ENCODE peak calls at places on chromosome X, in eight cellular contexts. One of them, this sample, is unnamed.
A peak's percentile ranks its signal among the peaks of the same experiment; 100 is the strongest.

GRCh38 chrX:123392921-123393320 is 208.8 kb downstream of the GRIA3 start:
- DNase-seq in heart right ventricle: no peak
- DNase-seq in stimulated activated CD8-positive, alpha-beta memory T cell treated with anti-CD3 and anti-CD28 coated beads, Interleukin-4, amount 100 ng/mL, for 1 hour: no peak
- DNase-seq in activated T-helper 2 cell treated with anti-CD3 and anti-CD28 coated beads, Interferon-gamma antibody, Interleukin-2, Interleukin-4, amounts not matched to agents 10 μg/mL and 5 μg/mL and 100 μg/mL, durations not matched to agents 14 hours and 24 hours and 36 hours: no peak
- DNase-seq in occipital lobe: no peak
- DNase-seq in right lobe of liver: no peak
- DNase-seq in GM23248: no peak
- DNase-seq in colonic mucosa: no peak
- DNase-seq in this sample: no peak

GRCh38 chrX:19886888-19887531 is 390 bp downstream of the SH3KBP1 start:
- DNase-seq in right lobe of liver: peak; percentile 38
- DNase-seq in GM23248: peak; percentile 60
- DNase-seq in activated T-helper 2 cell treated with anti-CD3 and anti-CD28 coated beads, Interferon-gamma antibody, Interleukin-2, Interleukin-4, amounts not matched to agents 10 μg/mL and 5 μg/mL and 100 μg/mL, durations not matched to agents 14 hours and 24 hours and 36 hours: no peak
- DNase-seq in stimulated activated CD8-positive, alpha-beta memory T cell treated with anti-CD3 and anti-CD28 coated beads, Interleukin-4, amount 100 ng/mL, for 1 hour: no peak
- DNase-seq in colonic mucosa: peak; percentile 28
- DNase-seq in heart right ventricle: no peak
- DNase-seq in occipital lobe: no peak
- DNase-seq in this sample: no peak

GRCh38 chrX:14673764-14674163 is 144.4 kb downstream of the GLRA2 start:
- DNase-seq in activated T-helper 2 cell treated with anti-CD3 and anti-CD28 coated beads, Interferon-gamma antibody, Interleukin-2, Interleukin-4, amounts not matched to agents 10 μg/mL and 5 μg/mL and 100 μg/mL, durations not matched to agents 14 hours and 24 hours and 36 hours: no peak
- DNase-seq in GM23248: peak; percentile 80
- DNase-seq in stimulated activated CD8-positive, alpha-beta memory T cell treated with anti-CD3 and anti-CD28 coated beads, Interleukin-4, amount 100 ng/mL, for 1 hour: no peak
- DNase-seq in right lobe of liver: no peak
- DNase-seq in occipital lobe: no peak
- DNase-seq in heart right ventricle: no peak
- DNase-seq in colonic mucosa: peak; percentile 20
- DNase-seq in this sample: peak; percentile 3

GRCh38 chrX:39205467-39205866 is 404.2 kb downstream of the MID1IP1 start:
- DNase-seq in occipital lobe: no peak
- DNase-seq in right lobe of liver: no peak
- DNase-seq in heart right ventricle: no peak
- DNase-seq in activated T-helper 2 cell treated with anti-CD3 and anti-CD28 coated beads, Interferon-gamma antibody, Interleukin-2, Interleukin-4, amounts not matched to agents 10 μg/mL and 5 μg/mL and 100 μg/mL, durations not matched to agents 14 hours and 24 hours and 36 hours: no peak
- DNase-seq in colonic mucosa: no peak
- DNase-seq in GM23248: no peak
- DNase-seq in stimulated activated CD8-positive, alpha-beta memory T cell treated with anti-CD3 and anti-CD28 coated beads, Interleukin-4, amount 100 ng/mL, for 1 hour: no peak
- DNase-seq in this sample: no peak

GRCh38 chrX:17039826-17040225 is 93.4 kb downstream of the REPS2 start:
- DNase-seq in occipital lobe: no peak
- DNase-seq in activated T-helper 2 cell treated with anti-CD3 and anti-CD28 coated beads, Interferon-gamma antibody, Interleukin-2, Interleukin-4, amounts not matched to agents 10 μg/mL and 5 μg/mL and 100 μg/mL, durations not matched to agents 14 hours and 24 hours and 36 hours: no peak
- DNase-seq in heart right ventricle: no peak
- DNase-seq in stimulated activated CD8-positive, alpha-beta memory T cell treated with anti-CD3 and anti-CD28 coated beads, Interleukin-4, amount 100 ng/mL, for 1 hour: no peak
- DNase-seq in colonic mucosa: no peak
- DNase-seq in GM23248: peak; percentile 27
- DNase-seq in right lobe of liver: no peak
- DNase-seq in this sample: no peak

GRCh38 chrX:86369847-86370630 is 221.8 kb downstream of the DACH2 start:
- DNase-seq in stimulated activated CD8-positive, alpha-beta memory T cell treated with anti-CD3 and anti-CD28 coated beads, Interleukin-4, amount 100 ng/mL, for 1 hour: no peak
- DNase-seq in occipital lobe: no peak
- DNase-seq in heart right ventricle: no peak
- DNase-seq in GM23248: no peak
- DNase-seq in colonic mucosa: no peak
- DNase-seq in activated T-helper 2 cell treated with anti-CD3 and anti-CD28 coated beads, Interferon-gamma antibody, Interleukin-2, Interleukin-4, amounts not matched to agents 10 μg/mL and 5 μg/mL and 100 μg/mL, durations not matched to agents 14 hours and 24 hours and 36 hours: no peak
- DNase-seq in right lobe of liver: no peak
- DNase-seq in this sample: no peak

GRCh38 chrX:40538391-40538790 is 42.4 kb upstream of the ATP6AP2 start:
- DNase-seq in occipital lobe: no peak
- DNase-seq in heart right ventricle: no peak
- DNase-seq in right lobe of liver: no peak
- DNase-seq in colonic mucosa: no peak
- DNase-seq in activated T-helper 2 cell treated with anti-CD3 and anti-CD28 coated beads, Interferon-gamma antibody, Interleukin-2, Interleukin-4, amounts not matched to agents 10 μg/mL and 5 μg/mL and 100 μg/mL, durations not matched to agents 14 hours and 24 hours and 36 hours: no peak
- DNase-seq in stimulated activated CD8-positive, alpha-beta memory T cell treated with anti-CD3 and anti-CD28 coated beads, Interleukin-4, amount 100 ng/mL, for 1 hour: no peak
- DNase-seq in GM23248: no peak
- DNase-seq in this sample: no peak

GRCh38 chrX:21656587-21657317 is 1.4 kb downstream of the KLHL34 start:
- DNase-seq in stimulated activated CD8-positive, alpha-beta memory T cell treated with anti-CD3 and anti-CD28 coated beads, Interleukin-4, amount 100 ng/mL, for 1 hour: no peak
- DNase-seq in occipital lobe: no peak
- DNase-seq in colonic mucosa: no peak
- DNase-seq in heart right ventricle: no peak
- DNase-seq in activated T-helper 2 cell treated with anti-CD3 and anti-CD28 coated beads, Interferon-gamma antibody, Interleukin-2, Interleukin-4, amounts not matched to agents 10 μg/mL and 5 μg/mL and 100 μg/mL, durations not matched to agents 14 hours and 24 hours and 36 hours: no peak
- DNase-seq in right lobe of liver: no peak
- DNase-seq in GM23248: no peak
- DNase-seq in this sample: no peak

GRCh38 chrX:39907964-39908616 is 189.7 kb downstream of the BCOR start:
- DNase-seq in colonic mucosa: no peak
- DNase-seq in heart right ventricle: peak; percentile 54
- DNase-seq in occipital lobe: no peak
- DNase-seq in GM23248: peak; percentile 94
- DNase-seq in right lobe of liver: peak; percentile 79
- DNase-seq in stimulated activated CD8-positive, alpha-beta memory T cell treated with anti-CD3 and anti-CD28 coated beads, Interleukin-4, amount 100 ng/mL, for 1 hour: no peak
- DNase-seq in activated T-helper 2 cell treated with anti-CD3 and anti-CD28 coated beads, Interferon-gamma antibody, Interleukin-2, Interleukin-4, amounts not matched to agents 10 μg/mL and 5 μg/mL and 100 μg/mL, durations not matched to agents 14 hours and 24 hours and 36 hours: no peak
- DNase-seq in this sample: no peak

GRCh38 chrX:20091499-20091898 is 25.2 kb downstream of the MAP7D2 start:
- DNase-seq in occipital lobe: no peak
- DNase-seq in GM23248: no peak
- DNase-seq in heart right ventricle: no peak
- DNase-seq in right lobe of liver: no peak
- DNase-seq in stimulated activated CD8-positive, alpha-beta memory T cell treated with anti-CD3 and anti-CD28 coated beads, Interleukin-4, amount 100 ng/mL, for 1 hour: no peak
- DNase-seq in activated T-helper 2 cell treated with anti-CD3 and anti-CD28 coated beads, Interferon-gamma antibody, Interleukin-2, Interleukin-4, amounts not matched to agents 10 μg/mL and 5 μg/mL and 100 μg/mL, durations not matched to agents 14 hours and 24 hours and 36 hours: no peak
- DNase-seq in colonic mucosa: no peak
- DNase-seq in this sample: no peak

GRCh38 chrX:42978655-42979379 is 200.9 kb upstream of the PPP1R2C start:
- DNase-seq in heart right ventricle: no peak
- DNase-seq in right lobe of liver: no peak
- DNase-seq in stimulated activated CD8-positive, alpha-beta memory T cell treated with anti-CD3 and anti-CD28 coated beads, Interleukin-4, amount 100 ng/mL, for 1 hour: no peak
- DNase-seq in activated T-helper 2 cell treated with anti-CD3 and anti-CD28 coated beads, Interferon-gamma antibody, Interleukin-2, Interleukin-4, amounts not matched to agents 10 μg/mL and 5 μg/mL and 100 μg/mL, durations not matched to agents 14 hours and 24 hours and 36 hours: no peak
- DNase-seq in occipital lobe: no peak
- DNase-seq in GM23248: no peak
- DNase-seq in colonic mucosa: no peak
- DNase-seq in this sample: no peak

GRCh38 chrX:40943093-40943641 is 142.1 kb upstream of the USP9X start:
- DNase-seq in GM23248: no peak
- DNase-seq in heart right ventricle: no peak
- DNase-seq in stimulated activated CD8-positive, alpha-beta memory T cell treated with anti-CD3 and anti-CD28 coated beads, Interleukin-4, amount 100 ng/mL, for 1 hour: no peak
- DNase-seq in colonic mucosa: no peak
- DNase-seq in occipital lobe: no peak
- DNase-seq in right lobe of liver: no peak
- DNase-seq in activated T-helper 2 cell treated with anti-CD3 and anti-CD28 coated beads, Interferon-gamma antibody, Interleukin-2, Interleukin-4, amounts not matched to agents 10 μg/mL and 5 μg/mL and 100 μg/mL, durations not matched to agents 14 hours and 24 hours and 36 hours: no peak
- DNase-seq in this sample: no peak

GRCh38 chrX:110228453-110228852 is 89.4 kb downstream of the AMMECR1 start:
- DNase-seq in activated T-helper 2 cell treated with anti-CD3 and anti-CD28 coated beads, Interferon-gamma antibody, Interleukin-2, Interleukin-4, amounts not matched to agents 10 μg/mL and 5 μg/mL and 100 μg/mL, durations not matched to agents 14 hours and 24 hours and 36 hours: no peak
- DNase-seq in occipital lobe: no peak
- DNase-seq in stimulated activated CD8-positive, alpha-beta memory T cell treated with anti-CD3 and anti-CD28 coated beads, Interleukin-4, amount 100 ng/mL, for 1 hour: no peak
- DNase-seq in GM23248: no peak
- DNase-seq in colonic mucosa: no peak
- DNase-seq in right lobe of liver: no peak
- DNase-seq in heart right ventricle: no peak
- DNase-seq in this sample: no peak

GRCh38 chrX:69173906-69174305 is 8.7 kb upstream of the PJA1 start:
- DNase-seq in stimulated activated CD8-positive, alpha-beta memory T cell treated with anti-CD3 and anti-CD28 coated beads, Interleukin-4, amount 100 ng/mL, for 1 hour: no peak
- DNase-seq in GM23248: no peak
- DNase-seq in right lobe of liver: no peak
- DNase-seq in activated T-helper 2 cell treated with anti-CD3 and anti-CD28 coated beads, Interferon-gamma antibody, Interleukin-2, Interleukin-4, amounts not matched to agents 10 μg/mL and 5 μg/mL and 100 μg/mL, durations not matched to agents 14 hours and 24 hours and 36 hours: no peak
- DNase-seq in colonic mucosa: no peak
- DNase-seq in heart right ventricle: no peak
- DNase-seq in occipital lobe: no peak
- DNase-seq in this sample: no peak

GRCh38 chrX:139058831-139059495 is 347.4 kb upstream of the FGF13 start:
- DNase-seq in occipital lobe: no peak
- DNase-seq in heart right ventricle: no peak
- DNase-seq in activated T-helper 2 cell treated with anti-CD3 and anti-CD28 coated beads, Interferon-gamma antibody, Interleukin-2, Interleukin-4, amounts not matched to agents 10 μg/mL and 5 μg/mL and 100 μg/mL, durations not matched to agents 14 hours and 24 hours and 36 hours: no peak
- DNase-seq in colonic mucosa: no peak
- DNase-seq in GM23248: peak; percentile 51
- DNase-seq in right lobe of liver: no peak
- DNase-seq in stimulated activated CD8-positive, alpha-beta memory T cell treated with anti-CD3 and anti-CD28 coated beads, Interleukin-4, amount 100 ng/mL, for 1 hour: no peak
- DNase-seq in this sample: no peak

GRCh38 chrX:131572372-131573014 is 28.6 kb downstream of the OR13H1 start:
- DNase-seq in occipital lobe: no peak
- DNase-seq in right lobe of liver: no peak
- DNase-seq in heart right ventricle: no peak
- DNase-seq in colonic mucosa: no peak
- DNase-seq in GM23248: no peak
- DNase-seq in activated T-helper 2 cell treated with anti-CD3 and anti-CD28 coated beads, Interferon-gamma antibody, Interleukin-2, Interleukin-4, amounts not matched to agents 10 μg/mL and 5 μg/mL and 100 μg/mL, durations not matched to agents 14 hours and 24 hours and 36 hours: no peak
- DNase-seq in stimulated activated CD8-positive, alpha-beta memory T cell treated with anti-CD3 and anti-CD28 coated beads, Interleukin-4, amount 100 ng/mL, for 1 hour: no peak
- DNase-seq in this sample: no peak

GRCh38 chrX:135520022-135520552 is 373 bp upstream of the INTS6L start:
- DNase-seq in right lobe of liver: no peak
- DNase-seq in stimulated activated CD8-positive, alpha-beta memory T cell treated with anti-CD3 and anti-CD28 coated beads, Interleukin-4, amount 100 ng/mL, for 1 hour: no peak
- DNase-seq in GM23248: peak; percentile 54
- DNase-seq in heart right ventricle: no peak
- DNase-seq in activated T-helper 2 cell treated with anti-CD3 and anti-CD28 coated beads, Interferon-gamma antibody, Interleukin-2, Interleukin-4, amounts not matched to agents 10 μg/mL and 5 μg/mL and 100 μg/mL, durations not matched to agents 14 hours and 24 hours and 36 hours: no peak
- DNase-seq in colonic mucosa: no peak
- DNase-seq in occipital lobe: no peak
- DNase-seq in this sample: no peak

GRCh38 chrX:16185725-16186136 is 18.4 kb downstream of the MAGEB17 start:
- DNase-seq in occipital lobe: no peak
- DNase-seq in GM23248: peak; percentile 80
- DNase-seq in stimulated activated CD8-positive, alpha-beta memory T cell treated with anti-CD3 and anti-CD28 coated beads, Interleukin-4, amount 100 ng/mL, for 1 hour: no peak
- DNase-seq in activated T-helper 2 cell treated with anti-CD3 and anti-CD28 coated beads, Interferon-gamma antibody, Interleukin-2, Interleukin-4, amounts not matched to agents 10 μg/mL and 5 μg/mL and 100 μg/mL, durations not matched to agents 14 hours and 24 hours and 36 hours: no peak
- DNase-seq in right lobe of liver: no peak
- DNase-seq in heart right ventricle: no peak
- DNase-seq in colonic mucosa: no peak
- DNase-seq in this sample: no peak

GRCh38 chrX:51892921-51893745 is at the start of gene MAGED1:
- DNase-seq in colonic mucosa: peak; percentile 88
- DNase-seq in GM23248: peak; percentile 92
- DNase-seq in occipital lobe: peak; percentile 79
- DNase-seq in heart right ventricle: peak; percentile 85
- DNase-seq in stimulated activated CD8-positive, alpha-beta memory T cell treated with anti-CD3 and anti-CD28 coated beads, Interleukin-4, amount 100 ng/mL, for 1 hour: peak; percentile 19
- DNase-seq in right lobe of liver: peak; percentile 90
- DNase-seq in activated T-helper 2 cell treated with anti-CD3 and anti-CD28 coated beads, Interferon-gamma antibody, Interleukin-2, Interleukin-4, amounts not matched to agents 10 μg/mL and 5 μg/mL and 100 μg/mL, durations not matched to agents 14 hours and 24 hours and 36 hours: peak; percentile 75
- DNase-seq in this sample: peak; percentile 82

GRCh38 chrX:124818764-124819163 is 472.4 kb downstream of the SH2D1A start:
- DNase-seq in right lobe of liver: no peak
- DNase-seq in occipital lobe: no peak
- DNase-seq in activated T-helper 2 cell treated with anti-CD3 and anti-CD28 coated beads, Interferon-gamma antibody, Interleukin-2, Interleukin-4, amounts not matched to agents 10 μg/mL and 5 μg/mL and 100 μg/mL, durations not matched to agents 14 hours and 24 hours and 36 hours: no peak
- DNase-seq in stimulated activated CD8-positive, alpha-beta memory T cell treated with anti-CD3 and anti-CD28 coated beads, Interleukin-4, amount 100 ng/mL, for 1 hour: no peak
- DNase-seq in heart right ventricle: no peak
- DNase-seq in GM23248: no peak
- DNase-seq in colonic mucosa: no peak
- DNase-seq in this sample: no peak

GRCh38 chrX:110218591-110218990 is 99.3 kb downstream of the AMMECR1 start:
- DNase-seq in heart right ventricle: no peak
- DNase-seq in stimulated activated CD8-positive, alpha-beta memory T cell treated with anti-CD3 and anti-CD28 coated beads, Interleukin-4, amount 100 ng/mL, for 1 hour: no peak
- DNase-seq in right lobe of liver: no peak
- DNase-seq in GM23248: peak; percentile 40
- DNase-seq in colonic mucosa: no peak
- DNase-seq in activated T-helper 2 cell treated with anti-CD3 and anti-CD28 coated beads, Interferon-gamma antibody, Interleukin-2, Interleukin-4, amounts not matched to agents 10 μg/mL and 5 μg/mL and 100 μg/mL, durations not matched to agents 14 hours and 24 hours and 36 hours: no peak
- DNase-seq in occipital lobe: no peak
- DNase-seq in this sample: no peak

GRCh38 chrX:110536788-110537187 is 178.1 kb downstream of the RTL9 start:
- DNase-seq in activated T-helper 2 cell treated with anti-CD3 and anti-CD28 coated beads, Interferon-gamma antibody, Interleukin-2, Interleukin-4, amounts not matched to agents 10 μg/mL and 5 μg/mL and 100 μg/mL, durations not matched to agents 14 hours and 24 hours and 36 hours: no peak
- DNase-seq in occipital lobe: no peak
- DNase-seq in GM23248: no peak
- DNase-seq in stimulated activated CD8-positive, alpha-beta memory T cell treated with anti-CD3 and anti-CD28 coated beads, Interleukin-4, amount 100 ng/mL, for 1 hour: no peak
- DNase-seq in heart right ventricle: no peak
- DNase-seq in colonic mucosa: no peak
- DNase-seq in right lobe of liver: no peak
- DNase-seq in this sample: no peak

GRCh38 chrX:111216293-111216801 is 53.9 kb downstream of the CAPN6 start:
- DNase-seq in GM23248: no peak
- DNase-seq in activated T-helper 2 cell treated with anti-CD3 and anti-CD28 coated beads, Interferon-gamma antibody, Interleukin-2, Interleukin-4, amounts not matched to agents 10 μg/mL and 5 μg/mL and 100 μg/mL, durations not matched to agents 14 hours and 24 hours and 36 hours: no peak
- DNase-seq in right lobe of liver: no peak
- DNase-seq in colonic mucosa: no peak
- DNase-seq in heart right ventricle: no peak
- DNase-seq in stimulated activated CD8-positive, alpha-beta memory T cell treated with anti-CD3 and anti-CD28 coated beads, Interleukin-4, amount 100 ng/mL, for 1 hour: no peak
- DNase-seq in occipital lobe: no peak
- DNase-seq in this sample: no peak

GRCh38 chrX:40176979-40177430 is 79.2 kb upstream of the BCOR start:
- DNase-seq in stimulated activated CD8-positive, alpha-beta memory T cell treated with anti-CD3 and anti-CD28 coated beads, Interleukin-4, amount 100 ng/mL, for 1 hour: no peak
- DNase-seq in colonic mucosa: peak; percentile 26
- DNase-seq in right lobe of liver: no peak
- DNase-seq in heart right ventricle: peak; percentile 28
- DNase-seq in GM23248: peak; percentile 45
- DNase-seq in occipital lobe: peak; percentile 5
- DNase-seq in activated T-helper 2 cell treated with anti-CD3 and anti-CD28 coated beads, Interferon-gamma antibody, Interleukin-2, Interleukin-4, amounts not matched to agents 10 μg/mL and 5 μg/mL and 100 μg/mL, durations not matched to agents 14 hours and 24 hours and 36 hours: no peak
- DNase-seq in this sample: no peak

GRCh38 chrX:123854329-123854728 is 5.5 kb upstream of the XIAP start:
- DNase-seq in stimulated activated CD8-positive, alpha-beta memory T cell treated with anti-CD3 and anti-CD28 coated beads, Interleukin-4, amount 100 ng/mL, for 1 hour: no peak
- DNase-seq in occipital lobe: no peak
- DNase-seq in heart right ventricle: no peak
- DNase-seq in GM23248: peak; percentile 85
- DNase-seq in right lobe of liver: no peak
- DNase-seq in activated T-helper 2 cell treated with anti-CD3 and anti-CD28 coated beads, Interferon-gamma antibody, Interleukin-2, Interleukin-4, amounts not matched to agents 10 μg/mL and 5 μg/mL and 100 μg/mL, durations not matched to agents 14 hours and 24 hours and 36 hours: no peak
- DNase-seq in colonic mucosa: no peak
- DNase-seq in this sample: no peak

GRCh38 chrX:40107291-40108083 is 9.7 kb upstream of the BCOR start:
- DNase-seq in stimulated activated CD8-positive, alpha-beta memory T cell treated with anti-CD3 and anti-CD28 coated beads, Interleukin-4, amount 100 ng/mL, for 1 hour: no peak
- DNase-seq in colonic mucosa: peak; percentile 59
- DNase-seq in occipital lobe: peak; percentile 20
- DNase-seq in heart right ventricle: peak; percentile 64
- DNase-seq in right lobe of liver: peak; percentile 78
- DNase-seq in activated T-helper 2 cell treated with anti-CD3 and anti-CD28 coated beads, Interferon-gamma antibody, Interleukin-2, Interleukin-4, amounts not matched to agents 10 μg/mL and 5 μg/mL and 100 μg/mL, durations not matched to agents 14 hours and 24 hours and 36 hours: no peak
- DNase-seq in GM23248: peak; percentile 68
- DNase-seq in this sample: no peak

GRCh38 chrX:6851140-6851539 is 296.4 kb upstream of the STS start:
- DNase-seq in GM23248: no peak
- DNase-seq in colonic mucosa: no peak
- DNase-seq in right lobe of liver: no peak
- DNase-seq in stimulated activated CD8-positive, alpha-beta memory T cell treated with anti-CD3 and anti-CD28 coated beads, Interleukin-4, amount 100 ng/mL, for 1 hour: no peak
- DNase-seq in activated T-helper 2 cell treated with anti-CD3 and anti-CD28 coated beads, Interferon-gamma antibody, Interleukin-2, Interleukin-4, amounts not matched to agents 10 μg/mL and 5 μg/mL and 100 μg/mL, durations not matched to agents 14 hours and 24 hours and 36 hours: no peak
- DNase-seq in occipital lobe: no peak
- DNase-seq in heart right ventricle: no peak
- DNase-seq in this sample: no peak

GRCh38 chrX:56728752-56729151 is 291 bp upstream of the NBDY start:
- DNase-seq in activated T-helper 2 cell treated with anti-CD3 and anti-CD28 coated beads, Interferon-gamma antibody, Interleukin-2, Interleukin-4, amounts not matched to agents 10 μg/mL and 5 μg/mL and 100 μg/mL, durations not matched to agents 14 hours and 24 hours and 36 hours: no peak
- DNase-seq in heart right ventricle: no peak
- DNase-seq in stimulated activated CD8-positive, alpha-beta memory T cell treated with anti-CD3 and anti-CD28 coated beads, Interleukin-4, amount 100 ng/mL, for 1 hour: no peak
- DNase-seq in occipital lobe: no peak
- DNase-seq in GM23248: peak; percentile 41
- DNase-seq in colonic mucosa: peak; percentile 21
- DNase-seq in right lobe of liver: no peak
- DNase-seq in this sample: peak; percentile 5

GRCh38 chrX:149470960-149471359 is 34.1 kb downstream of the IDS start:
- DNase-seq in right lobe of liver: peak; percentile 85
- DNase-seq in activated T-helper 2 cell treated with anti-CD3 and anti-CD28 coated beads, Interferon-gamma antibody, Interleukin-2, Interleukin-4, amounts not matched to agents 10 μg/mL and 5 μg/mL and 100 μg/mL, durations not matched to agents 14 hours and 24 hours and 36 hours: peak; percentile 47
- DNase-seq in colonic mucosa: peak; percentile 67
- DNase-seq in GM23248: peak; percentile 79
- DNase-seq in stimulated activated CD8-positive, alpha-beta memory T cell treated with anti-CD3 and anti-CD28 coated beads, Interleukin-4, amount 100 ng/mL, for 1 hour: peak; percentile 31
- DNase-seq in occipital lobe: peak; percentile 68
- DNase-seq in heart right ventricle: peak; percentile 81
- DNase-seq in this sample: peak; percentile 35

GRCh38 chrX:135000516-135000915 is 9.7 kb downstream of the SMIM10 start:
- DNase-seq in occipital lobe: no peak
- DNase-seq in activated T-helper 2 cell treated with anti-CD3 and anti-CD28 coated beads, Interferon-gamma antibody, Interleukin-2, Interleukin-4, amounts not matched to agents 10 μg/mL and 5 μg/mL and 100 μg/mL, durations not matched to agents 14 hours and 24 hours and 36 hours: no peak
- DNase-seq in right lobe of liver: no peak
- DNase-seq in GM23248: peak; percentile 40
- DNase-seq in colonic mucosa: no peak
- DNase-seq in heart right ventricle: no peak
- DNase-seq in stimulated activated CD8-positive, alpha-beta memory T cell treated with anti-CD3 and anti-CD28 coated beads, Interleukin-4, amount 100 ng/mL, for 1 hour: no peak
- DNase-seq in this sample: no peak